ENCODE peak calls at places on chromosomes 3 and 15, in nine cellular contexts. J, H, D, M, V, F, C, K and O are unnamed samples.

GRCh38 chr15:27506752-27507151 is 535.8 kb downstream of the GABRG3 start:
- DNase-seq in D (no peak), H (no peak), C (no peak), K (no peak), J (no peak), F (no peak), V (no peak), M (no peak), O (no peak)

GRCh38 chr15:96320703-96321421 is 9.6 kb upstream of the NR2F2 start:
- DNase-seq in H (no peak), J (no peak), D (no peak), M (no peak), F (no peak), C (no peak), V (no peak), K (no peak), O (no peak)

GRCh38 chr3:15535757-15536156 is 14.3 kb upstream of the COLQ start:
- DNase-seq in V (no peak), H (no peak), K (no peak), M (no peak), J (no peak), C (no peak), D (no peak), F (peak), O (no peak)

GRCh38 chr3:187551419-187551818 is 118.8 kb downstream of the SST start:
- DNase-seq in D (no peak), K (no peak), J (peak), M (no peak), H (no peak), V (no peak), F (no peak), C (no peak), O (no peak)

GRCh38 chr15:97691799-97692198 is 268.7 kb upstream of the ARRDC4 start:
- DNase-seq in J (no peak), F (no peak), V (no peak), C (no peak), M (no peak), K (no peak), D (no peak), H (no peak), O (no peak)

GRCh38 chr3:16137044-16137443 is 37.4 kb upstream of the GALNT15 start:
- DNase-seq in H (no peak), M (no peak), D (no peak), V (no peak), F (no peak), K (no peak), J (no peak), C (no peak), O (no peak)

GRCh38 chr3:71689305-71689704 is 35.9 kb downstream of the EIF4E3 start:
- DNase-seq in M (no peak), F (no peak), V (no peak), H (no peak), D (no peak), J (no peak), C (no peak), K (no peak), O (no peak)

GRCh38 chr15:101288905-101289513 is 6.0 kb downstream of the SNRPA1 start:
- DNase-seq in M (peak), H (peak), C (no peak), J (peak), F (no peak), V (peak), K (no peak), D (no peak), O (no peak)

GRCh38 chr3:24726423-24726822 is 231.8 kb upstream of the THRB start:
- DNase-seq in K (no peak), M (no peak), H (no peak), V (no peak), J (no peak), F (no peak), C (no peak), D (no peak), O (no peak)

GRCh38 chr3:127056281-127056680 is 73.4 kb downstream of the PLXNA1 start:
- DNase-seq in H (no peak), C (no peak), V (no peak), D (no peak), K (no peak), J (no peak), F (no peak), M (no peak), O (no peak)

GRCh38 chr15:31271224-31271635 is 55.4 kb upstream of the KLF13 start:
- DNase-seq in C (no peak), J (no peak), F (no peak), H (no peak), V (no peak), K (no peak), M (no peak), D (no peak), O (no peak)

GRCh38 chr3:85710490-85710889 is 751.7 kb downstream of the CADM2 start:
- DNase-seq in J (no peak), D (no peak), H (no peak), F (no peak), M (no peak), V (no peak), K (no peak), C (no peak), O (no peak)

GRCh38 chr15:67563092-67563491 is 20.6 kb downstream of the MAP2K5 start:
- DNase-seq in V (no peak), D (no peak), M (no peak), F (no peak), H (no peak), J (no peak), C (no peak), K (no peak), O (no peak)

GRCh38 chr3:132596816-132597433 is at the start of gene ACKR4:
- DNase-seq in D (no peak), K (no peak), C (no peak), V (no peak), H (no peak), J (peak), M (no peak), F (no peak), O (no peak)

GRCh38 chr3:56188201-56188600 is 280.1 kb downstream of the ERC2 start:
- DNase-seq in V (no peak), C (no peak), M (no peak), F (no peak), H (no peak), K (no peak), J (no peak), D (peak), O (no peak)

GRCh38 chr3:108234387-108234957 is 12.2 kb upstream of the IFT57 start:
- DNase-seq in J (no peak), H (no peak), V (no peak), F (no peak), D (no peak), C (no peak), M (no peak), K (no peak), O (no peak)